ENCODE peak calls at places on chromosomes 5 and 9, in six cellular contexts. One of them, this sample, is unnamed.

GRCh38 chr9:108760841-108761240 is 94.9 kb downstream of the ACTL7B start:
- DNase-seq in H1: no peak
- DNase-seq in HepG2: no peak
- DNase-seq in SK-N-SH: no peak
- DNase-seq in K562: no peak
- DNase-seq in GM12878: no peak
- DNase-seq in this sample: no peak

GRCh38 chr5:946720-947625 is 54.3 kb downstream of the TRIP13 start:
- DNase-seq in SK-N-SH: peak
- DNase-seq in H1: no peak
- DNase-seq in GM12878: no peak
- DNase-seq in HepG2: no peak
- DNase-seq in K562: no peak
- DNase-seq in this sample: no peak

GRCh38 chr5:69372394-69372793 is 2.8 kb downstream of the RAD17 start:
- DNase-seq in SK-N-SH: no peak
- DNase-seq in HepG2: no peak
- DNase-seq in K562: no peak
- DNase-seq in GM12878: no peak
- DNase-seq in H1: no peak
- DNase-seq in this sample: no peak

GRCh38 chr9:127876764-127877562 is 512 bp downstream of the AK1 start:
- DNase-seq in GM12878: no peak
- DNase-seq in HepG2: no peak
- DNase-seq in H1: no peak
- DNase-seq in K562: no peak
- DNase-seq in SK-N-SH: peak
- DNase-seq in this sample: no peak

GRCh38 chr5:100409538-100409937 is 125.6 kb upstream of the FAM174A start:
- DNase-seq in H1: no peak
- DNase-seq in K562: no peak
- DNase-seq in GM12878: no peak
- DNase-seq in SK-N-SH: no peak
- DNase-seq in HepG2: no peak
- DNase-seq in this sample: no peak

GRCh38 chr9:9791621-9792020 is 821.2 kb downstream of the PTPRD start:
- DNase-seq in HepG2: no peak
- DNase-seq in H1: no peak
- DNase-seq in GM12878: no peak
- DNase-seq in K562: no peak
- DNase-seq in SK-N-SH: no peak
- DNase-seq in this sample: no peak

GRCh38 chr9:114282104-114282485 is 40.8 kb upstream of the ORM1 start:
- DNase-seq in SK-N-SH: no peak
- DNase-seq in HepG2: no peak
- DNase-seq in K562: no peak
- DNase-seq in GM12878: no peak
- DNase-seq in H1: no peak
- DNase-seq in this sample: no peak

GRCh38 chr9:88026133-88026510 is 51.8 kb upstream of the CDK20 start:
- DNase-seq in H1: no peak
- DNase-seq in HepG2: no peak
- DNase-seq in GM12878: no peak
- DNase-seq in SK-N-SH: no peak
- DNase-seq in K562: no peak
- DNase-seq in this sample: no peak

GRCh38 chr5:36457511-36458260 is 148.7 kb upstream of the SLC1A3 start:
- DNase-seq in HepG2: no peak
- DNase-seq in H1: no peak
- DNase-seq in GM12878: no peak
- DNase-seq in K562: no peak
- DNase-seq in SK-N-SH: no peak
- DNase-seq in this sample: no peak

GRCh38 chr9:110655723-110656641 is 12.6 kb upstream of the MUSK start:
- DNase-seq in HepG2: no peak
- DNase-seq in SK-N-SH: no peak
- DNase-seq in H1: no peak
- DNase-seq in K562: no peak
- DNase-seq in GM12878: no peak
- DNase-seq in this sample: no peak

GRCh38 chr5:83777856-83778255 is 57.2 kb upstream of the HAPLN1 start:
- DNase-seq in SK-N-SH: no peak
- DNase-seq in K562: no peak
- DNase-seq in H1: no peak
- DNase-seq in HepG2: no peak
- DNase-seq in GM12878: no peak
- DNase-seq in this sample: no peak

GRCh38 chr5:127567026-127567768 is 49.8 kb downstream of the PRRC1 start:
- DNase-seq in SK-N-SH: no peak
- DNase-seq in HepG2: no peak
- DNase-seq in K562: no peak
- DNase-seq in GM12878: no peak
- DNase-seq in H1: no peak
- DNase-seq in this sample: peak

GRCh38 chr5:131387236-131387635 is 123.4 kb downstream of the CDC42SE2 start:
- DNase-seq in HepG2: no peak
- DNase-seq in K562: no peak
- DNase-seq in H1: no peak
- DNase-seq in SK-N-SH: no peak
- DNase-seq in GM12878: no peak
- DNase-seq in this sample: no peak

GRCh38 chr9:81559741-81560140 is 129.6 kb downstream of the TLE1 start:
- DNase-seq in H1: no peak
- DNase-seq in GM12878: no peak
- DNase-seq in K562: no peak
- DNase-seq in HepG2: peak
- DNase-seq in SK-N-SH: no peak
- DNase-seq in this sample: no peak

GRCh38 chr5:180235077-180235476 is 26.1 kb upstream of the RASGEF1C start:
- DNase-seq in SK-N-SH: no peak
- DNase-seq in GM12878: no peak
- DNase-seq in K562: no peak
- DNase-seq in H1: no peak
- DNase-seq in HepG2: no peak
- DNase-seq in this sample: no peak
- TF ChIP-seq GABPA in SK-N-SH: no peak
- TF ChIP-seq GABPA in GM12878: no peak
- TF ChIP-seq GABPA in K562: no peak
- TF ChIP-seq GABPA in H1: no peak
- TF ChIP-seq GABPA in HepG2: no peak
- TF ChIP-seq GABPA in this sample: no peak

DNA sequence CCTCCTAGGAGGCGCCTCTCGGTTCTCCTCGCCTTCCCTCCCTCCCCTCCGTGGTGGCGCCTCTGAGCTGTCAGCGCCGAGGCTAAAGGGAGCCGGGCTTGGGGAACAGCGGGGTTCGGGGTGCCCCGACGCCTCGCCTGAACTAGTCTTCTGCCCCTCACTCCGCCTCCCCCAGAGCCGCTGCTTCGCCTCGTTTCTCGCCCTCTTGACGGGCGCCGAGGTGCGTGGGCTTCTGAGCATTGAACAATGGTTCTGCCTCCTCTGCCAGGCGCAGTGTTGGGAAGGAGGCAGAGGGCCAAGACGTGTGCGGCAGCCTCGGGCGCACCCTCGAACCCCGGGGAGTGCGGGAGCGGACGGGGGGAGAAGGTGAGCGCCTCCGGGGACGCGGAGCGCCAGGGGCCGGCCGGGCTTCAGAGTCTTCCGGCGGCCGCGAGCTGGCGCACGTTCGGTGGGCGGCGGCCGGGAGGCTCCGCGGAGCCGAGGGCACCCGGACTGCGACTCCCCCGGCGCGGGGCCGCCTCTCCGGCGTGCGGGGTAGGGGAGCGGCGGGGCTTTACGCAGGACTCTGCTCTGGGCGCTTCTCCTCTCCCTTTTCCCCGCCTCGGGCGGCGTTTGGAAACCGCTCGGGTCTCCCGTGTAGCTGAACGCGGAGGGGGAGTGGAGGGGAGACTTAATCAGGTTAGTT is 916 bp downstream of the VLDLR start:
- DNase-seq in HepG2: no peak
- DNase-seq in K562: no peak
- DNase-seq in H1: no peak
- DNase-seq in GM12878: no peak
- DNase-seq in SK-N-SH: peak
- DNase-seq in this sample: peak
- TF ChIP-seq GABPA in HepG2: no peak
- TF ChIP-seq GABPA in K562: no peak
- TF ChIP-seq GABPA in H1: no peak
- TF ChIP-seq GABPA in GM12878: no peak
- TF ChIP-seq GABPA in SK-N-SH: no peak
- TF ChIP-seq GABPA in this sample: no peak

GRCh38 chr9:93013856-93014582 is 44.5 kb upstream of the SUSD3 start:
- DNase-seq in SK-N-SH: peak
- DNase-seq in K562: no peak
- DNase-seq in HepG2: no peak
- DNase-seq in H1: no peak
- DNase-seq in GM12878: no peak
- DNase-seq in this sample: no peak
- TF ChIP-seq GABPA in SK-N-SH: no peak
- TF ChIP-seq GABPA in K562: no peak
- TF ChIP-seq GABPA in HepG2: no peak
- TF ChIP-seq GABPA in H1: no peak
- TF ChIP-seq GABPA in GM12878: no peak
- TF ChIP-seq GABPA in this sample: no peak

DNA sequence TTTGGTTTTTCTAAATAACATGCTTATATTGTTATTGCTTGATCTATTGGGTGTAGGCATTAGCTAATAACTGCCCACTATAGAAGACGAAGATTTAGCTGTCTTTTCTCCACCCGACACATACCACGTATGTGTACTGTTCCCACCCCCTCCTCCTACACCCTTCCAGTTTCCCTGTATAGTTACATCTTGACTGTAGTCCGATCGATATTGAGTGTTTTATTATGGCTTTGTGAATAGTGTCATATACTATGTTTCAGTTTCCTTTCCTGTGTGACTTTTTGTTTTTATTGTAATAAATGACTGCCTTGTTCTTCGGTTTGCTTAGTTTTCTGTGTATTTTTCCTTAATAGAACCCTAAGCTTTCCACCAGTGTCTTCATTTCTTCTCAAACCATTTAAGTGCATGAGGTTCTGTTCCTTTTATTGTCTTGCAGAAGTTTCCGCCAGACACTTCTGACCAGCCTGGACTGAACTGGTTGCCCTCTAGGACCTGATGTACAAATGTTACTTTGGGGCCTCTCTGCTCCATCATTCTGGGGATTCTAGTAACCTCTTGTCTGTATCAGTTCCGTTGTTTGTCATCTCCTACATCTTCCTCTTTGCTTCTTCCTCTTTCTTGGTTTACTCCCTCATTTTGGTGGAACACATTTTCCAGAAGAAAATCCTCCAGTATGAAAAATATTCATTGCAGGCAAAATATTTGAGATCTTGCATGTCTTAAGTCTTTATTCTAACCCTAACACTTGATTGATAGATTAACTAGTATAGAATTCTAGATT is 61.8 kb downstream of the PRKACG start:
- DNase-seq in K562: no peak
- DNase-seq in GM12878: no peak
- DNase-seq in SK-N-SH: no peak
- DNase-seq in H1: no peak
- DNase-seq in HepG2: no peak
- DNase-seq in this sample: peak
- TF ChIP-seq GABPA in K562: no peak
- TF ChIP-seq GABPA in GM12878: peak
- TF ChIP-seq GABPA in SK-N-SH: no peak
- TF ChIP-seq GABPA in H1: no peak
- TF ChIP-seq GABPA in HepG2: no peak
- TF ChIP-seq GABPA in this sample: no peak

GRCh38 chr5:93893050-93893449 is 151.7 kb upstream of the POU5F2 start:
- DNase-seq in HepG2: no peak
- DNase-seq in H1: no peak
- DNase-seq in GM12878: no peak
- DNase-seq in K562: no peak
- DNase-seq in SK-N-SH: no peak
- DNase-seq in this sample: no peak

GRCh38 chr5:93892481-93892880 is 151.1 kb upstream of the POU5F2 start:
- DNase-seq in K562: no peak
- DNase-seq in SK-N-SH: no peak
- DNase-seq in H1: no peak
- DNase-seq in GM12878: no peak
- DNase-seq in HepG2: no peak
- DNase-seq in this sample: no peak

GRCh38 chr5:93887678-93888077 is 146.3 kb upstream of the POU5F2 start:
- DNase-seq in SK-N-SH: no peak
- DNase-seq in K562: no peak
- DNase-seq in H1: no peak
- DNase-seq in GM12878: no peak
- DNase-seq in HepG2: no peak
- DNase-seq in this sample: no peak

GRCh38 chr5:93891491-93892480 is 150.4 kb upstream of the POU5F2 start:
- DNase-seq in K562: no peak
- DNase-seq in SK-N-SH: no peak
- DNase-seq in HepG2: no peak
- DNase-seq in GM12878: no peak
- DNase-seq in H1: no peak
- DNase-seq in this sample: no peak

DNA sequence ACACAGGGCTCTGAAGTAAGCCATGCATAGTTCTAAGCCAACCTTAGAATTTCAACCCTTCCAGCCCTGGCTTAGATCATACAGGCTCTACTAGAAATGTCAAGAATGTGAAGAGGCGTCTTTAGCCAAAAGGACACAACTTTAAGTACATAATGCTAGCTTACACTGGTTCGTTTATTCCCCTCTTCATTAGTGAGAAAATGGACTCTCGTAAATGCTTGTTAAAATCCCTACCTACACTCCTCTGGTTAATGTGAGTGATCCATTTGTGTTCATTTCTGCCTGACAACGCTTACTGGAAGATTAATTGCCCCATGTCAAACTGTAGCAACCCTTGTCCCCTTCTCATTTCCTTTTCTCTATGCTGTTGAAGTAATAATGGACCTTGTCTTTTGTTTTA is 149.3 kb upstream of the POU5F2 start:
- DNase-seq in GM12878: no peak
- DNase-seq in K562: no peak
- DNase-seq in H1: no peak
- DNase-seq in HepG2: no peak
- DNase-seq in SK-N-SH: no peak
- DNase-seq in this sample: no peak
- TF ChIP-seq GABPA in GM12878: no peak
- TF ChIP-seq GABPA in K562: no peak
- TF ChIP-seq GABPA in H1: no peak
- TF ChIP-seq GABPA in HepG2: no peak
- TF ChIP-seq GABPA in SK-N-SH: no peak
- TF ChIP-seq GABPA in this sample: no peak